ENCODE peak calls at places on chromosomes 6 and 20, in ten cellular contexts. J is type B pancreatic cell; C is astrocyte; K is progenitor cell of endocrine pancreas; B is GM23338; I is choroid plexus epithelial cell; X is glutamatergic neuron; N is CD8-positive, alpha-beta T cell; Q is H9; L is adrenal gland. W is an unnamed sample.

GRCh38 chr6:125930810-125931418 is 25.7 kb upstream of the HINT3 start:
- DNase-seq in J (no peak), C (no peak), K (no peak), B (no peak), I (peak), X (no peak), N (no peak), Q (no peak), L (no peak), W (no peak)

GRCh38 chr6:40807484-40807883 is 220.3 kb upstream of the LRFN2 start:
- DNase-seq in J (no peak), C (no peak), K (no peak), B (no peak), I (no peak), X (no peak), N (no peak), Q (no peak), L (no peak), W (no peak)

GRCh38 chr20:45392733-45393132 is 14.6 kb upstream of the TP53TG5 start:
- DNase-seq in J (no peak), C (no peak), K (no peak), B (peak), I (no peak), X (no peak), N (no peak), Q (no peak), L (no peak), W (no peak)

GRCh38 chr6:93418113-93418447 is 1.3 kb downstream of the EPHA7 start:
- DNase-seq in J (no peak), C (no peak), K (no peak), B (no peak), I (no peak), X (no peak), N (no peak), Q (no peak), L (no peak), W (no peak)

GRCh38 chr6:32447932-32448331 is 8.2 kb downstream of the HLA-DRA start:
- DNase-seq in J (no peak), C (no peak), K (no peak), B (no peak), I (no peak), X (no peak), N (no peak), Q (no peak), L (no peak), W (no peak)

GRCh38 chr20:20267685-20268429 is 100.0 kb upstream of the INSM1 start:
- DNase-seq in J (no peak), C (no peak), K (no peak), B (peak), I (no peak), X (no peak), N (no peak), Q (peak), L (no peak), W (no peak)

GRCh38 chr6:112237066-112237465 is 17.3 kb downstream of the LAMA4 start:
- DNase-seq in J (no peak), C (no peak), K (no peak), B (no peak), I (no peak), X (no peak), N (no peak), Q (no peak), L (peak), W (no peak)

GRCh38 chr6:70099732-70100131 is 203.2 kb downstream of the COL9A1 start:
- DNase-seq in J (no peak), C (no peak), K (no peak), B (no peak), I (no peak), X (no peak), N (no peak), Q (no peak), L (no peak), W (no peak)

GRCh38 chr20:24692429-24693190 is 223.2 kb downstream of the SYNDIG1 start:
- DNase-seq in J (peak), C (no peak), K (no peak), B (no peak), I (no peak), X (no peak), N (peak), Q (peak), L (no peak), W (peak)

GRCh38 chr20:63098195-63098810 is 91.5 kb upstream of the BHLHE23 start:
- DNase-seq in J (no peak), C (no peak), K (no peak), B (no peak), I (no peak), X (no peak), N (no peak), Q (peak), L (no peak), W (no peak)

GRCh38 chr20:56171087-56172012 is 77.2 kb upstream of the MC3R start:
- DNase-seq in J (no peak), C (no peak), K (no peak), B (no peak), I (peak), X (no peak), N (no peak), Q (no peak), L (peak), W (no peak)

GRCh38 chr20:16732506-16733152 is 2.8 kb downstream of the SNRPB2 start:
- DNase-seq in J (no peak), C (no peak), K (no peak), B (no peak), I (no peak), X (no peak), N (no peak), Q (no peak), L (no peak), W (no peak)

GRCh38 chr6:46998436-46999017 is 43.6 kb downstream of the ADGRF1 start:
- DNase-seq in J (no peak), C (peak), K (no peak), B (no peak), I (peak), X (no peak), N (no peak), Q (no peak), L (no peak), W (no peak)

GRCh38 chr6:140602431-140602836 is 1228.0 kb upstream of the CITED2 start:
- DNase-seq in J (no peak), C (peak), K (no peak), B (no peak), I (no peak), X (no peak), N (no peak), Q (no peak), L (no peak), W (no peak)

GRCh38 chr6:12163149-12163548 is 127.0 kb upstream of the EDN1 start:
- DNase-seq in J (no peak), C (no peak), K (no peak), B (no peak), I (peak), X (no peak), N (peak), Q (no peak), L (no peak), W (no peak)

GRCh38 chr6:41571066-41571780 is 25.0 kb downstream of the FOXP4 start:
- DNase-seq in J (no peak), C (no peak), K (no peak), B (no peak), I (no peak), X (no peak), N (no peak), Q (no peak), L (no peak), W (no peak)

GRCh38 chr6:11496152-11497060 is 41.1 kb upstream of the TMEM170B start:
- DNase-seq in J (no peak), C (peak), K (peak), B (peak), I (peak), X (peak), N (peak), Q (peak), L (peak), W (peak)

GRCh38 chr20:59620860-59621485 is 16.6 kb downstream of the PHACTR3 start:
- DNase-seq in J (no peak), C (no peak), K (no peak), B (no peak), I (no peak), X (no peak), N (no peak), Q (no peak), L (no peak), W (no peak)

GRCh38 chr6:113762611-113763010 is 94.5 kb upstream of the MARCKS start:
- DNase-seq in J (no peak), C (no peak), K (no peak), B (no peak), I (peak), X (no peak), N (no peak), Q (no peak), L (no peak), W (no peak)

GRCh38 chr6:168027521-168027920 is 30.1 kb downstream of the KIF25 start:
- DNase-seq in J (no peak), C (no peak), K (no peak), B (no peak), I (no peak), X (no peak), N (no peak), Q (no peak), L (no peak), W (peak)

DNA sequence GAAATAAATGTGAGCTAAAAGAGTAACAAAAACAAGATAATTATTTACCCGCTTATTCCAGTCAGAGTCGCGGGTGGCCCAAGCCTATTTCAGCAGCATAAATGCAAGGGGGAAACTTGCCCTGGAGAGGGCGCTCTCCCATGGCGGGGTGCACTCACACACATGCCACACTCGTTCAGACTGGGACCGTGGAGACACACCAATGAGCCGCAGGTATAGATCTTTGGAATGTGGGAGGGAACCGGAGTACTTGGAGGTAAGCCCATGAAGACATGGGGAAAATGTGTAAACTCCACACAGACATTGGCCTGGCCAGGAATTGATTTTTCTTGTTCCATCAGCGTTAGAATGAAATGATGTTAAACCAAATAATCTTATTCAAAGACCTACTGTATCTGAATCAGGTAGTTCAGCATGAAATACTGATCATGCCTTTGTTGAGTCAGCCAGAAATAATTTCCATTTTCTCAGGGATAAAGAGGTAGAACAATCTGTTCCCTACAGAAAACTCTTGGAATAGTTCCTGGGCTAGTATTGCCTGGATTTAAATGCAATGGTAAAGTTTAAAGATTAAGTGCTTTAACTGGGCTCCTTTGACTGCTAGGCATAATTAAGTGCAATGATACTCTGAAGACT is 191.5 kb downstream of the MCHR2 start:
- DNase-seq in J (no peak), C (no peak), K (no peak), B (peak), I (no peak), X (no peak), N (no peak), Q (peak), L (no peak), W (no peak)
- TF ChIP-seq CTCF in J (no peak), C (no peak), K (peak), B (peak), I (no peak), X (no peak), N (no peak), Q (peak), L (no peak), W (no peak)

GRCh38 chr20:37075932-37076685 is 19.7 kb downstream of the RBL1 start:
- DNase-seq in J (no peak), C (no peak), K (no peak), B (no peak), I (peak), X (no peak), N (no peak), Q (no peak), L (no peak), W (no peak)

GRCh38 chr20:37077009-37077408 is 18.8 kb downstream of the RBL1 start:
- DNase-seq in J (no peak), C (no peak), K (no peak), B (no peak), I (no peak), X (no peak), N (no peak), Q (no peak), L (no peak), W (peak)

DNA sequence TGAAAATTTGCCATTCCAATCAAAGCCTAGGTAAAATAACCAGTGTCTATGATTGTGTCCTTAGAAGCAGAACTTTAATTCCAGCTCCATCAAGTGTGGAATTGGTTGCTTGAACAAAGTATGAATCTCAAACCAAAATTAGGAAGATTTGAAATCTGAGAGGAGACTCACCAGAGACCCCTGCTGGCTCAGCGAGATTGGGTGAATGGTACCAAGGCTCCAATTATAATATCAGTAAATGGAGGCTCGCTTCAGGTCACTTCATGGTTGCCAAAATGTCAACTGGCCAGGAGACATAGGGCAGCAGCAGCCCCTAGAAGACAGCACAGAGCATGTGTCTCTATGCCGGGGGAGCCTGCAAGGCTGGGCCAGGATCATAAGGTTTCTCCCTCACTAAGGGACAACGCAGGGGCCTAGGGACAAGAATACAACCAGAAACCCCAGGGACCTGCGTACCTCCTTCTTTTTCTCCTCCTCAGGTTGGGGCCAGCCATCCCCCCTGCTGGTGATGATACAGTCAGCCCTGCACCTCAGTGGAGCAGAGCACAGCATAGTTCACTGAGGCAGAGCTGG is 14.0 kb downstream of the RBL1 start:
- DNase-seq in J (no peak), C (no peak), K (no peak), B (peak), I (peak), X (peak), N (peak), Q (no peak), L (no peak), W (peak)
- TF ChIP-seq CTCF in J (peak), C (peak), K (peak), B (peak), I (peak), X (peak), N (peak), Q (peak), L (peak), W (peak)

GRCh38 chr6:7747901-7748504 is 22.1 kb downstream of the BMP6 start:
- DNase-seq in J (no peak), C (no peak), K (no peak), B (no peak), I (no peak), X (no peak), N (no peak), Q (no peak), L (no peak), W (no peak)

GRCh38 chr6:7749493-7749892 is 23.6 kb downstream of the BMP6 start:
- DNase-seq in J (no peak), C (no peak), K (no peak), B (no peak), I (no peak), X (no peak), N (no peak), Q (no peak), L (no peak), W (no peak)

GRCh38 chr6:7745942-7746341 is 20.0 kb downstream of the BMP6 start:
- DNase-seq in J (no peak), C (no peak), K (no peak), B (peak), I (no peak), X (no peak), N (no peak), Q (no peak), L (no peak), W (no peak)

GRCh38 chr6:7747016-7747415 is 21.1 kb downstream of the BMP6 start:
- DNase-seq in J (no peak), C (no peak), K (no peak), B (no peak), I (no peak), X (no peak), N (no peak), Q (no peak), L (no peak), W (no peak)

GRCh38 chr6:7747433-7747832 is 21.5 kb downstream of the BMP6 start:
- DNase-seq in J (no peak), C (no peak), K (no peak), B (no peak), I (no peak), X (no peak), N (no peak), Q (no peak), L (no peak), W (no peak)
- TF ChIP-seq CTCF in J (no peak), C (no peak), K (no peak), B (no peak), I (no peak), X (no peak), N (no peak), Q (no peak), L (no peak), W (no peak)

GRCh38 chr20:31497838-31498540 is 16.3 kb upstream of the HM13 start:
- DNase-seq in J (no peak), C (peak), K (no peak), B (peak), I (no peak), X (no peak), N (no peak), Q (no peak), L (no peak), W (no peak)

GRCh38 chr20:31490752-31491151 is 15.7 kb downstream of the REM1 start:
- DNase-seq in J (no peak), C (no peak), K (no peak), B (no peak), I (no peak), X (no peak), N (no peak), Q (no peak), L (no peak), W (no peak)

GRCh38 chr20:31489152-31489551 is 14.1 kb downstream of the REM1 start:
- DNase-seq in J (no peak), C (no peak), K (no peak), B (no peak), I (no peak), X (no peak), N (no peak), Q (no peak), L (no peak), W (no peak)

GRCh38 chr20:31496761-31497295 is 17.4 kb upstream of the HM13 start:
- DNase-seq in J (no peak), C (no peak), K (no peak), B (no peak), I (no peak), X (peak), N (no peak), Q (no peak), L (peak), W (peak)

DNA sequence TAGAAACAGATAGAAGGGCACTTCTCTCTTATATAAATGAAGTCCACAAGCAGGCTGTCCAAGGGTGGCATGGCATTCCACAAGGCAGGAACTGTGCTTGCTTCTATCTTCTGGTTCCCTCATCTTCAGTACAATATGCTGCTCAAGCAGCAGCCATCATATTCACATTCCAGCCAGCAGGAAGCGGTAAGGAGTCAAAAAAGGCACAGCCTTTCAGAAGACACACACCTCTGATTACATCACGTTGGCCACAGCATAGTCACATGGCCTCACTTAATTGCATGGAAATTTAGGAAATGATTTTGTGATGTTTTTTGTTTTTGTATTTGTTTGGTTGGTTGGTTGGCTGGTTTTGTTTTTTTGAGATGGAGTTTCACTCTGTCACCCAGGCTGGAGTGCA is 19.0 kb downstream of the REM1 start:
- DNase-seq in J (no peak), C (no peak), K (no peak), B (peak), I (peak), X (peak), N (no peak), Q (peak), L (no peak), W (no peak)
- TF ChIP-seq CTCF in J (peak), C (peak), K (peak), B (peak), I (peak), X (peak), N (no peak), Q (peak), L (peak), W (peak)

GRCh38 chr6:83051386-83052172 is 14.1 kb downstream of the UBE3D start:
- DNase-seq in J (no peak), C (no peak), K (no peak), B (no peak), I (no peak), X (no peak), N (no peak), Q (no peak), L (no peak), W (no peak)

GRCh38 chr6:83057705-83058321 is 7.8 kb downstream of the UBE3D start:
- DNase-seq in J (no peak), C (no peak), K (peak), B (peak), I (peak), X (peak), N (no peak), Q (peak), L (peak), W (no peak)

GRCh38 chr6:83053678-83054077 is 12.0 kb downstream of the UBE3D start:
- DNase-seq in J (no peak), C (no peak), K (no peak), B (no peak), I (no peak), X (no peak), N (no peak), Q (no peak), L (no peak), W (no peak)

DNA sequence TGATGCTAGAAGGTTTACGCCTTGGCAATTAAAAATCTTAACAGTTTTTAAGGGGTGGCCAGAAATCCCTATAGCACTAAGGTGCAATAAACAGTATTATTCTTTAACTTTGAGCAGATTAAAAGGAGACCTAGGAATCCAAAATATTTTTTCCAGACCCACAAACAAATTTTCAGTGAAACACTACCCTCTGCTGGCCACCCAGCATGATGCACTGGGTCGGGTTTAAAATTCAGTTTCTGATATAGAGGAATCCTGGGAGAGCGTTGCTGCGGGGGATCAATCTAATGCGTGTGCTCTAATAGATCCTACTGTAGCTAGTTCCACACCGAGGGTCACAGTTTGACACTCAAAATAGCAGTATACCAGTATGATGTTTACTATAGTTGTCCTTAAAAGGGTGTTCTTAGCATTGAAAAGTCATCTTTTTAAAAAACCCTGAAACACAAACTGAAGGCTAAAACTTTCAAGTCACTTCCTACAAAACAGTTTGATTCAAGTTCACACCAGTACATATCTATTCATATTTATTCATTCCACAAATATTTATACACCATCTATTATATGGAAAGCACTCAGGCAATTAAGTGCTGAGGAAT is 10.2 kb downstream of the UBE3D start:
- DNase-seq in J (no peak), C (no peak), K (peak), B (peak), I (peak), X (peak), N (peak), Q (peak), L (peak), W (no peak)
- TF ChIP-seq CTCF in J (peak), C (peak), K (peak), B (peak), I (peak), X (peak), N (peak), Q (peak), L (peak), W (peak)

GRCh38 chr20:49320460-49320859 is 42.6 kb upstream of the ZNFX1 start:
- DNase-seq in J (no peak), C (peak), K (no peak), B (peak), I (peak), X (peak), N (no peak), Q (peak), L (no peak), W (no peak)
- TF ChIP-seq CTCF in J (peak), C (peak), K (peak), B (peak), I (peak), X (peak), N (no peak), Q (peak), L (peak), W (peak)

DNA sequence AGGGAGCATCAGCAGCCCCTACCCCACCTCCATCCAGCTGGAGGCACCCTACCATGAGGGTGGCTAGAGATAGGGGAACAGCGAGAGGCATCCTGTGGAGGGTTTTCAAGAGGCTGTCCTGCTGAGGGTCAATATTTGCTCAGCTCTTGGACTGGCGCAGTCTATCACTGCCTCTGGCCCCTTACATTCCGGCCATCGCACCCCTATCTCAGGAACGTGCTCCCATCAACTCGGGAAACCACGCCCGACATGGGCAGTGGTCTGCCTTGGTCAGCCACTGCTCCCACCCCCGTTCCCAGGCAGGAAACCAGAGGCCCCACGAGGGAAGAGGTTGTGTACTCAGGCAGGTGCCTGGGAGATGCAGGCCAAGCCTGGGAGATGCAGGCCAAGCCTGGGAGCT is 57.9 kb downstream of the VEGFA start:
- DNase-seq in J (no peak), C (no peak), K (no peak), B (no peak), I (no peak), X (no peak), N (no peak), Q (no peak), L (no peak), W (no peak)
- TF ChIP-seq CTCF in J (no peak), C (no peak), K (no peak), B (no peak), I (no peak), X (no peak), N (no peak), Q (no peak), L (no peak), W (no peak)